ENCODE peak calls at places on chromosomes 6 and 20, in six cellular contexts. P is colonic mucosa; M is gastrocnemius medialis; W is upper lobe of left lung; K is psoas muscle; S is effector memory CD4-positive, alpha-beta T cell. A is an unnamed sample. For H3K27me3, the result is how much of the 10 kb centered on the place peaks cover.

GRCh38 chr6:154653853-154654252 is 79.4 kb upstream of the SCAF8 start:
- DNase-seq in W (no peak), M (no peak), P (no peak), S (no peak), K (no peak), A (no peak)

GRCh38 chr6:110284877-110285276 is 73.3 kb downstream of the METTL24 start:
- DNase-seq in S (no peak), P (no peak), M (no peak), W (no peak), K (no peak), A (no peak)

GRCh38 chr20:21048841-21049273 is 57.3 kb downstream of the LINC00237 start:
- DNase-seq in K (peak), M (no peak), S (peak), P (peak), W (no peak), A (no peak)

GRCh38 chr6:32627831-32628230 is 9.4 kb upstream of the HLA-DQA1 start:
- DNase-seq in S (no peak), W (no peak), P (no peak), K (no peak), M (no peak), A (peak)

GRCh38 chr6:138036111-138036510 is 71.1 kb downstream of the PERP start:
- DNase-seq in M (no peak), K (no peak), P (peak), S (no peak), W (peak), A (no peak)

GRCh38 chr6:1798303-1798964 is 188.7 kb downstream of the FOXC1 start:
- DNase-seq in M (no peak), S (no peak), W (no peak), P (no peak), K (no peak), A (no peak)

GRCh38 chr6:25041676-25042598 is 106.2 kb upstream of the RIPOR2 start:
- DNase-seq in S (peak), M (no peak), K (no peak), W (peak), P (no peak), A (no peak)

GRCh38 chr20:45318386-45318939 is 10.4 kb upstream of the MATN4 start:
- DNase-seq in P (no peak), S (no peak), W (no peak), K (peak), M (no peak), A (no peak)

GRCh38 chr6:32047084-32047478 is 8.9 kb downstream of the CYP21A2 start:
- DNase-seq in M (peak), P (no peak), K (peak), S (no peak), W (no peak), A (peak)

GRCh38 chr6:144619983-144620382 is 334.8 kb downstream of the UTRN start:
- DNase-seq in P (no peak), W (no peak), M (no peak), S (no peak), K (no peak), A (no peak)

GRCh38 chr6:56909115-56909907 is 45.6 kb upstream of the BEND6 start:
- DNase-seq in S (no peak), M (no peak), K (no peak), P (no peak), W (no peak), A (no peak)

GRCh38 chr6:157240059-157240959 is 83.0 kb downstream of the TMEM242 start:
- DNase-seq in W (peak), S (no peak), P (peak), M (peak), K (peak), A (peak)

GRCh38 chr20:52103469-52103910 is 88.1 kb downstream of the ZFP64 start:
- DNase-seq in S (no peak), K (no peak), P (no peak), M (no peak), W (peak), A (no peak)

GRCh38 chr20:6122873-6123649 is at the start of gene FERMT1:
- DNase-seq in S (no peak), P (peak), K (peak), M (no peak), W (peak), A (no peak)

GRCh38 chr6:165600606-165601005 is 62.4 kb downstream of the PDE10A start:
- DNase-seq in S (no peak), M (no peak), P (no peak), W (no peak), K (no peak), A (no peak)

GRCh38 chr6:20840675-20841074 is 306.4 kb downstream of the CDKAL1 start:
- DNase-seq in P (no peak), W (no peak), S (no peak), M (no peak), K (no peak), A (no peak)

GRCh38 chr6:166465671-166466087 is 82.9 kb upstream of the MPC1 start:
- DNase-seq in W (no peak), S (no peak), K (no peak), P (no peak), M (no peak), A (no peak)

GRCh38 chr20:63071541-63072181 is 64.9 kb upstream of the BHLHE23 start:
- DNase-seq in M (no peak), S (no peak), K (peak), W (no peak), P (no peak), A (no peak)

GRCh38 chr6:161227004-161227950 is 46.6 kb downstream of the AGPAT4 start:
- DNase-seq in M (no peak), S (no peak), P (no peak), K (no peak), W (no peak), A (no peak)

GRCh38 chr20:48404598-48404997 is 423.2 kb downstream of the PREX1 start:
- DNase-seq in M (no peak), P (no peak), W (no peak), S (no peak), K (no peak), A (no peak)

GRCh38 chr6:19682859-19683258 is 154.3 kb upstream of the ID4 start:
- DNase-seq in W (no peak), K (no peak), M (no peak), P (no peak), S (no peak), A (no peak)

GRCh38 chr6:35206346-35206745 is 7.4 kb upstream of the SCUBE3 start:
- DNase-seq in S (no peak), P (no peak), K (no peak), M (no peak), W (no peak), A (no peak)

GRCh38 chr6:74671558-74672025 is 534.3 kb downstream of the COL12A1 start:
- DNase-seq in K (no peak), S (no peak), M (no peak), W (no peak), P (no peak), A (no peak)

GRCh38 chr20:34907616-34908469 is 31.4 kb downstream of the ACSS2 start:
- DNase-seq in W (no peak), M (peak), S (no peak), P (peak), K (peak), A (no peak)

GRCh38 chr6:134240664-134241431 is 77.1 kb downstream of the SGK1 start:
- DNase-seq in M (peak), P (peak), W (no peak), S (peak), K (peak), A (peak)

GRCh38 chr20:35699914-35700624 is 864 bp downstream of the ROMO1 start:
- DNase-seq in W (no peak), K (no peak), P (no peak), S (no peak), M (no peak), A (no peak)

GRCh38 chr6:145483191-145483996 is 251.9 kb downstream of the EPM2A start:
- DNase-seq in S (no peak), M (no peak), W (no peak), P (no peak), K (no peak), A (no peak)

GRCh38 chr6:169807699-169808607 is 56.5 kb downstream of the ERMARD start:
- DNase-seq in K (no peak), M (no peak), W (no peak), S (no peak), P (peak), A (no peak)

GRCh38 chr6:31070711-31071197 is 41.6 kb downstream of the C6orf15 start:
- DNase-seq in P (no peak), S (no peak), K (no peak), W (no peak), M (peak), A (no peak)

GRCh38 chr6:110357696-110358535 is at the start of gene METTL24:
- DNase-seq in M (no peak), W (peak), S (no peak), K (no peak), P (no peak), A (no peak)

GRCh38 chr6:82365011-82365751 is 1.6 kb downstream of the TPBG start:
- DNase-seq in K (no peak), M (no peak), S (peak), P (peak), W (peak), A (no peak)

GRCh38 chr6:36368921-36369880 is 18.3 kb downstream of the ETV7 start:
- DNase-seq in S (no peak), M (peak), W (no peak), K (peak), P (no peak), A (no peak)

GRCh38 chr20:48155231-48155630 is 369.9 kb upstream of the SULF2 start:
- DNase-seq in S (no peak), P (no peak), M (no peak), K (no peak), W (no peak), A (no peak)

GRCh38 chr6:26296857-26297648 is 67.9 kb upstream of the BTN3A2 start:
- DNase-seq in S (no peak), W (no peak), P (no peak), M (peak), K (peak), A (no peak)

GRCh38 chr20:35510946-35511735 is 18.3 kb downstream of the C20orf173 start:
- DNase-seq in S (no peak), W (peak), K (peak), M (no peak), P (no peak), A (no peak)

GRCh38 chr6:41327177-41327576 is 8.2 kb upstream of the NCR2 start:
- DNase-seq in M (no peak), P (no peak), K (no peak), W (no peak), S (no peak), A (no peak)

GRCh38 chr6:41321183-41321582 is 14.2 kb upstream of the NCR2 start:
- DNase-seq in W (no peak), P (no peak), K (no peak), S (no peak), M (no peak), A (no peak)

GRCh38 chr6:41326092-41326491 is 9.3 kb upstream of the NCR2 start:
- DNase-seq in S (no peak), M (no peak), P (no peak), K (no peak), W (no peak), A (no peak)

GRCh38 chr6:41325446-41326066 is 9.9 kb upstream of the NCR2 start:
- DNase-seq in P (no peak), M (no peak), W (no peak), S (no peak), K (no peak), A (no peak)
- H3K27me3 ChIP-seq in P (under half), M (under half), W (under half), S (under half), K (under half), A (under half)

DNA sequence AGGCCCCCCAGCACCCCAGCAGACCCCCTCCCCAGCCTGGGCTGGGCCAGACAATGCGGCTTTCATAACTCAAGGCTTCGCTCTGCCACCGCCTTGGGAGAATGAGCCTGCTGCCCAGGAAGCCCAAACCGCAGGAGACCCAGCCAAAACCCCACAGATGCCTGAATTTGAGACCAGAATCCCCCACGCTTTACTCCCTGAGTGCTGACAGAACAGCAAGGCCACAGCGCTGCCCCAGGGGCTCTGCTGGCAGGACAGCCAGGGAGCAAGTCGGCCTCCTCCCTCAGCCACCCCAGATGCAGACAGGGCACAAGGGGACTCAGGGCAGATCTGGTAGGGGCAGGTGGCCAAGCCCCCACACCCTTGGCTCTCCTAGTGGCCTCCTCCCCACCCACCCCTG is 2.2 kb downstream of the MDFI start:
- DNase-seq in K (no peak), M (no peak), P (no peak), W (no peak), S (no peak), A (no peak)
- H3K27me3 ChIP-seq in K (under half), M (under half), P (under half), W (under half), S (under half), A (under half)

GRCh38 chr20:10603971-10604864 is 69.6 kb downstream of the JAG1 start:
- DNase-seq in M (peak), S (no peak), P (no peak), K (peak), W (peak), A (peak)
- H3K27me3 ChIP-seq in M (under half), S (under half), P (under half), K (under half), W (under half), A (under half)

DNA sequence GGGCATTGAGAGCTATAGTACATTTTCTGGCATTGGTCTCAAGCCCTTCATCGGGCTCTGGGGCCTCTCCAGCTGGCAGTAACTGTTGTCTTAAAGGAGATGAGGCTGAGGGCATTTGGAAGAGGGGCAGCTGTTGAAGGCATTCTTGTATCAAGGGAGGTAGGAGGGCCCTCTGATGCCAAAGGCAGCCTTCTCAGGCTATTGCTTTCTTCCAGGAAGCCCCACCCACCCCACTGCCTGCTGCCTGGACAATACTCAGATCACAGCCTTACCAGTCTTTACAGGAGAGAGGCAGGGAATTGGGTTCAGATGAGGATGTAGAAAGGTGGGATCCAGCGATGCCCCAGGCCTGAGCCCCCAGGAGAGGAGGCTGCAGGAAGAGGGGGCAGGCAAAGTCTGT is 46.0 kb downstream of the CPXM1 start:
- DNase-seq in K (no peak), P (no peak), W (no peak), M (no peak), S (no peak), A (no peak)
- H3K27me3 ChIP-seq in K (under half), P (under half), W (under half), M (half or more), S (under half), A (under half)

A was measured in tibial nerve.